ENCODE peak calls at places on chromosomes 2 and 18, in seven cellular contexts. F is suprapubic skin, M is HCT116, Q is transverse colon, U is GM23338, R is HL-60, N is SK-N-SH. B is an unnamed sample.

GRCh38 chr2:229118336-229118735 is 152.8 kb downstream of the PID1 start:
- DNase-seq in F (no peak), M (no peak), Q (no peak), U (no peak), R (no peak), N (no peak), B (no peak)

GRCh38 chr18:59697236-59697932 is at the start of gene CCBE1:
- DNase-seq in F (peak), M (peak), Q (peak), U (peak), R (no peak), N (peak), B (no peak)

GRCh38 chr2:63827749-63828148 is 13.9 kb upstream of the UGP2 start:
- DNase-seq in F (no peak), M (peak), Q (no peak), U (no peak), R (no peak), N (no peak), B (no peak)

GRCh38 chr2:191636235-191636543 is 41.7 kb upstream of the NABP1 start:
- DNase-seq in F (no peak), M (peak), Q (no peak), U (no peak), R (no peak), N (no peak), B (no peak)

GRCh38 chr18:22286576-22286975 is 117.2 kb downstream of the GATA6 start:
- DNase-seq in F (no peak), M (no peak), Q (peak), U (no peak), R (no peak), N (no peak), B (no peak)

GRCh38 chr2:227447606-227448005 is 24.4 kb upstream of the AGFG1 start:
- DNase-seq in F (no peak), M (no peak), Q (no peak), U (no peak), R (no peak), N (no peak), B (no peak)

GRCh38 chr2:47189635-47190034 is 34.5 kb upstream of the STPG4 start:
- DNase-seq in F (no peak), M (no peak), Q (no peak), U (no peak), R (no peak), N (no peak), B (no peak)

GRCh38 chr2:226583715-226584114 is 215.9 kb downstream of the IRS1 start:
- DNase-seq in F (no peak), M (peak), Q (no peak), U (no peak), R (no peak), N (no peak), B (no peak)

GRCh38 chr18:48819276-48819675 is 131.5 kb downstream of the SMAD7 start:
- DNase-seq in F (peak), M (no peak), Q (peak), U (no peak), R (no peak), N (no peak), B (no peak)

GRCh38 chr18:12441475-12442035 is 33.8 kb downstream of the PRELID3A start:
- DNase-seq in F (peak), M (no peak), Q (no peak), U (no peak), R (no peak), N (peak), B (no peak)

GRCh38 chr18:14026199-14026598 is 106.0 kb downstream of the ZNF519 start:
- DNase-seq in F (no peak), M (no peak), Q (no peak), U (peak), R (no peak), N (no peak), B (no peak)

GRCh38 chr2:226620176-226620575 is 179.4 kb downstream of the IRS1 start:
- DNase-seq in F (no peak), M (no peak), Q (no peak), U (no peak), R (no peak), N (no peak), B (no peak)

GRCh38 chr2:62473428-62473827 is 32.6 kb downstream of the TMEM17 start:
- DNase-seq in F (no peak), M (no peak), Q (no peak), U (no peak), R (no peak), N (no peak), B (no peak)

GRCh38 chr18:75130591-75131274 is 78.2 kb downstream of the PTGR3 start:
- DNase-seq in F (peak), M (no peak), Q (no peak), U (no peak), R (no peak), N (peak), B (no peak)

GRCh38 chr2:126766897-126767296 is 110.9 kb downstream of the GYPC start:
- DNase-seq in F (peak), M (no peak), Q (no peak), U (no peak), R (no peak), N (no peak), B (no peak)

GRCh38 chr2:65377556-65378307 is 54.7 kb downstream of the SPRED2 start:
- DNase-seq in F (no peak), M (no peak), Q (peak), U (peak), R (no peak), N (no peak), B (peak)

GRCh38 chr18:10274327-10274726 is 180.1 kb upstream of the APCDD1 start:
- DNase-seq in F (no peak), M (no peak), Q (no peak), U (no peak), R (no peak), N (no peak), B (no peak)

GRCh38 chr2:220894069-220894468 is 678.0 kb downstream of the EPHA4 start:
- DNase-seq in F (no peak), M (no peak), Q (no peak), U (no peak), R (no peak), N (no peak), B (no peak)

GRCh38 chr18:12742453-12742852 is 39.6 kb downstream of the PSMG2 start:
- DNase-seq in F (no peak), M (no peak), Q (no peak), U (no peak), R (no peak), N (no peak), B (no peak)

GRCh38 chr18:43596106-43596712 is 318.9 kb upstream of the SYT4 start:
- DNase-seq in F (no peak), M (no peak), Q (no peak), U (no peak), R (no peak), N (peak), B (peak)

GRCh38 chr2:30915485-30915884 is 108.2 kb upstream of the CAPN13 start:
- DNase-seq in F (no peak), M (peak), Q (no peak), U (peak), R (no peak), N (peak), B (no peak)

GRCh38 chr2:12006841-12007240 is 260.4 kb downstream of the LPIN1 start:
- DNase-seq in F (no peak), M (no peak), Q (no peak), U (peak), R (no peak), N (no peak), B (no peak)

GRCh38 chr2:148876190-148876588 is 1.2 kb downstream of the KIF5C start:
- DNase-seq in F (peak), M (no peak), Q (no peak), U (peak), R (no peak), N (peak), B (no peak)

GRCh38 chr2:197904446-197904845 is 100.1 kb downstream of the PLCL1 start:
- DNase-seq in F (no peak), M (no peak), Q (no peak), U (no peak), R (no peak), N (no peak), B (peak)

GRCh38 chr2:132448771-132449170 is 32.2 kb downstream of the GPR39 start:
- DNase-seq in F (no peak), M (no peak), Q (peak), U (peak), R (no peak), N (peak), B (no peak)

GRCh38 chr2:158539176-158539895 is 82.6 kb downstream of the PKP4 start:
- DNase-seq in F (no peak), M (peak), Q (no peak), U (no peak), R (peak), N (no peak), B (peak)

DNA sequence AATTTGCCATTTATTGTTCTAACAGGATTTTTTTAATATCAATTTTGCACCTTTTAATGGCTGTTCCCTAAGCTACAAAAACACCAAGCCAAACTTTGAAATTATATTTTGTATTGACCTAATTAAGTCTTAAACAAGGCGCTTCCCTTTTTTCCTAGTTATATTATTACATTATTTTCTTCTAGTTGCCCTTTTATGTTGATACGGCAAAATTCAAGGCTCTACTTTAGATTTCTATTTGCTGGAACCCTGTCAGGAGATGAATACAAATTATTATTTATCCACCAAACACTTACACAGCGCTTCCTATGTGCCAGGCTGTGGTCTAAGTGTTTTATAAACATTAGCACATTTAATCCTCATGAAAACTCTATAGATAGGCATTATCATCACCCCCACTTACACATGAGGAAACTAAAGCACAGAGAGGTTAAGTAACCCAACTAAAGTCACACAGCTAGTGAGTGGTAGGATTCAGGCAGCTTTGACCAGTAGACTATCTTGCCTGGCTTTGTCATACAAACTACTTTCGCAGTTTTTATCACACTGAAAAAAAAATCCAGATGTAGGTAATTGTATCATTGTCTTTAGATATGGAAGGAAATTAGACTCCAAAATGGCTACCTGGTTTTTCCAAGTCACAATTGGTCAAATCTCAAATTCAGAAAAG is 456.5 kb downstream of the STK39 start:
- DNase-seq in F (no peak), M (no peak), Q (no peak), U (no peak), R (no peak), N (no peak), B (no peak)
- TF ChIP-seq POLR2AphosphoS5 in F (no peak), M (no peak), Q (no peak), U (no peak), R (no peak), N (no peak), B (no peak)

GRCh38 chr18:65791753-65792152 is 40.9 kb downstream of the CDH7 start:
- DNase-seq in F (no peak), M (no peak), Q (no peak), U (no peak), R (no peak), N (peak), B (no peak)

GRCh38 chr18:65786400-65786948 is 35.7 kb downstream of the CDH7 start:
- DNase-seq in F (no peak), M (no peak), Q (no peak), U (no peak), R (no peak), N (no peak), B (no peak)

GRCh38 chr18:65788373-65788772 is 37.6 kb downstream of the CDH7 start:
- DNase-seq in F (no peak), M (no peak), Q (no peak), U (no peak), R (no peak), N (peak), B (no peak)
- TF ChIP-seq POLR2AphosphoS5 in F (no peak), M (no peak), Q (no peak), U (no peak), R (no peak), N (no peak), B (no peak)

GRCh38 chr2:190357596-190357995 is 14.2 kb downstream of the INPP1 start:
- DNase-seq in F (no peak), M (no peak), Q (no peak), U (no peak), R (no peak), N (no peak), B (no peak)

GRCh38 chr2:190360561-190360960 is 17.2 kb downstream of the INPP1 start:
- DNase-seq in F (no peak), M (no peak), Q (no peak), U (no peak), R (no peak), N (no peak), B (no peak)

GRCh38 chr2:190360965-190361364 is 17.6 kb downstream of the INPP1 start:
- DNase-seq in F (no peak), M (no peak), Q (no peak), U (no peak), R (no peak), N (no peak), B (no peak)

GRCh38 chr2:190361572-190361971 is 18.2 kb downstream of the INPP1 start:
- DNase-seq in F (no peak), M (no peak), Q (no peak), U (no peak), R (no peak), N (no peak), B (no peak)

GRCh38 chr2:190359896-190360376 is 16.5 kb downstream of the INPP1 start:
- DNase-seq in F (no peak), M (no peak), Q (peak), U (peak), R (no peak), N (peak), B (no peak)
- TF ChIP-seq POLR2AphosphoS5 in F (no peak), M (no peak), Q (peak), U (no peak), R (no peak), N (no peak), B (no peak)

DNA sequence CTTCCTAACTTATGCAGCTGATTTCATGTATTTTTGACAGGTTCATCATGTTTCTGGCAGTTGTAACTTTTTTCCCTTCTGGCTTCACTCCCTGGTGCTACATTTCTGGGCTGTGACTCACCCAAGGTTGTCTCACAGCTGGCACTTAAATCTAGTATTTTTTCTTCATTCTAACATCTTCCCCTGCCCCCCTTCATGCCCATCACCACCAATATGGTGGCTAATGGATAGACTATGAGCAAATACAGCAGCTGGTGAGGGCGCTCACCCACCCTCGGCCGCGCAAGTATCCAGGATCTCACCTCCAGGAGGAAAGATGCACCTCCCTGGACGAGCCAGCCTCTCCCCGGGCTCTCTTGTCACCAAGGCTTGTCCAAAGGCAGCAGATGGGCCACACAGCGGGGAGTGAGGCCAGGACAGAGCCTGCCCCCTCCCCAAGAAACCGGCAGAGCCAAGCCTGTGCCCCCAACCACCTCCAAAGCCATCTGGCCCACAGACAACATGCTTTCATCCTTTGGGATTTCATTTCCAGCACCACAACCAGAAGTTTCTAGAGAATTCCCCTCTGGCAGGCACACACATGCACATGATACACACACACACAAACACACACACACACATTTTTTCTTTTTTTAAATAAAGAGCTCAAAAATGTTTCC is 39.1 kb downstream of the ATOH8 start:
- DNase-seq in F (peak), M (no peak), Q (no peak), U (no peak), R (no peak), N (peak), B (no peak)
- TF ChIP-seq POLR2AphosphoS5 in F (no peak), M (no peak), Q (no peak), U (no peak), R (no peak), N (peak), B (no peak)